ENCODE peak calls at places on chromosomes 12 and 14, in nine cellular contexts. One of them, this sample, is unnamed.

GRCh38 chr14:103546651-103547454 is 15.6 kb downstream of the BAG5 start:
- DNase-seq in psoas muscle: peak; percentile 79
- DNase-seq in lower leg skin: no peak
- DNase-seq in fibroblast of lung: no peak
- DNase-seq in PC-3: peak; percentile 76
- DNase-seq in sigmoid colon: peak; percentile 88
- DNase-seq in transverse colon: peak; percentile 79
- DNase-seq in choroid plexus epithelial cell: peak; percentile 58
- DNase-seq in AG04450: no peak
- DNase-seq in this sample: no peak

GRCh38 chr12:89461649-89462612 is 62.7 kb downstream of the GALNT4 start:
- DNase-seq in lower leg skin: no peak
- DNase-seq in fibroblast of lung: peak; percentile 68
- DNase-seq in PC-3: peak; percentile 82
- DNase-seq in transverse colon: no peak
- DNase-seq in choroid plexus epithelial cell: peak; percentile 91
- DNase-seq in sigmoid colon: no peak
- DNase-seq in psoas muscle: no peak
- DNase-seq in AG04450: peak; percentile 58
- DNase-seq in this sample: peak; percentile 43

GRCh38 chr14:26867171-26867757 is 269.4 kb upstream of the NOVA1 start:
- DNase-seq in choroid plexus epithelial cell: no peak
- DNase-seq in transverse colon: no peak
- DNase-seq in fibroblast of lung: peak; percentile 60
- DNase-seq in AG04450: no peak
- DNase-seq in psoas muscle: no peak
- DNase-seq in lower leg skin: no peak
- DNase-seq in PC-3: peak; percentile 72
- DNase-seq in sigmoid colon: no peak
- DNase-seq in this sample: no peak

GRCh38 chr14:39393289-39393688 is 38.9 kb downstream of the FBXO33 start:
- DNase-seq in fibroblast of lung: no peak
- DNase-seq in transverse colon: no peak
- DNase-seq in sigmoid colon: no peak
- DNase-seq in lower leg skin: no peak
- DNase-seq in AG04450: no peak
- DNase-seq in choroid plexus epithelial cell: no peak
- DNase-seq in PC-3: peak; percentile 68
- DNase-seq in psoas muscle: no peak
- DNase-seq in this sample: no peak

GRCh38 chr12:47361389-47362031 is 281.8 kb upstream of the AMIGO2 start:
- DNase-seq in transverse colon: peak; percentile 40
- DNase-seq in AG04450: no peak
- DNase-seq in sigmoid colon: no peak
- DNase-seq in PC-3: no peak
- DNase-seq in lower leg skin: no peak
- DNase-seq in psoas muscle: no peak
- DNase-seq in choroid plexus epithelial cell: no peak
- DNase-seq in fibroblast of lung: no peak
- DNase-seq in this sample: no peak

GRCh38 chr12:104340177-104340576 is 36.6 kb downstream of the EID3 start:
- DNase-seq in AG04450: no peak
- DNase-seq in psoas muscle: no peak
- DNase-seq in lower leg skin: no peak
- DNase-seq in sigmoid colon: no peak
- DNase-seq in PC-3: no peak
- DNase-seq in fibroblast of lung: peak; percentile 67
- DNase-seq in choroid plexus epithelial cell: no peak
- DNase-seq in transverse colon: no peak
- DNase-seq in this sample: no peak

GRCh38 chr12:14239350-14239934 is 126.0 kb upstream of the ATF7IP start:
- DNase-seq in psoas muscle: peak; percentile 16
- DNase-seq in lower leg skin: no peak
- DNase-seq in transverse colon: no peak
- DNase-seq in AG04450: no peak
- DNase-seq in fibroblast of lung: peak; percentile 60
- DNase-seq in PC-3: peak; percentile 63
- DNase-seq in sigmoid colon: no peak
- DNase-seq in choroid plexus epithelial cell: peak; percentile 37
- DNase-seq in this sample: no peak

GRCh38 chr14:68232643-68233055 is 413.1 kb downstream of the RAD51B start:
- DNase-seq in AG04450: peak; percentile 98
- DNase-seq in lower leg skin: no peak
- DNase-seq in transverse colon: peak; percentile 39
- DNase-seq in fibroblast of lung: peak; percentile 100
- DNase-seq in PC-3: peak; percentile 99
- DNase-seq in choroid plexus epithelial cell: peak; percentile 100
- DNase-seq in sigmoid colon: peak; percentile 85
- DNase-seq in psoas muscle: no peak
- DNase-seq in this sample: peak; percentile 100

DNA sequence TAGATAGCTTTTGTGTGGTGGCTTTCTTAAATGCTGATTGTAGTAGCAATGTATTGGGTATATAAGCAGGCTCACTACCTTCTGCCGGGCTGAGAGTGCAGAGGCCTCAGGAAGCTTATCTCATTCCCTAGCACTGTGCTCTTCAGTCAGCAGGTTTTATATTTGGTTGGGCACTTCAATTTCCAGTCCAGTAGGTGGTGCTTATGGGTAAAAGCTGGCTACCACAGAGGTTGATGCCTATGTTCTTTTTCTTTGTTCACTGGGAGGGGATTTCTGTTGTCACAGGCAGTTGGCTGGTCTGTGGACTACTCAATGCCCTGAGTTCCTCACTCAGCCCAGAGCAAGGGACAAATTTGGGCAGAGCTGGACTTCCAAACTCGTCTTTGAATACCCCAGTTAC is 43.0 kb upstream of the GLIPR1 start:
- DNase-seq in sigmoid colon: no peak
- DNase-seq in transverse colon: no peak
- DNase-seq in AG04450: no peak
- DNase-seq in choroid plexus epithelial cell: peak; percentile 81
- DNase-seq in PC-3: peak; percentile 27
- DNase-seq in psoas muscle: no peak
- DNase-seq in fibroblast of lung: peak; percentile 44
- DNase-seq in lower leg skin: no peak
- DNase-seq in this sample: no peak
- TF ChIP-seq CTCF in sigmoid colon: no peak
- TF ChIP-seq CTCF in transverse colon: peak; percentile 8
- TF ChIP-seq CTCF in AG04450: peak; percentile 36
- TF ChIP-seq CTCF in choroid plexus epithelial cell: peak; percentile 72
- TF ChIP-seq CTCF in PC-3: peak; percentile 39
- TF ChIP-seq CTCF in psoas muscle: no peak
- TF ChIP-seq CTCF in fibroblast of lung: peak; percentile 44
- TF ChIP-seq CTCF in lower leg skin: no peak
- TF ChIP-seq CTCF in this sample: peak; percentile 24

GRCh38 chr12:109358154-109358869 is 10.6 kb downstream of the MYO1H start:
- DNase-seq in AG04450: no peak
- DNase-seq in psoas muscle: no peak
- DNase-seq in fibroblast of lung: no peak
- DNase-seq in transverse colon: no peak
- DNase-seq in sigmoid colon: no peak
- DNase-seq in PC-3: no peak
- DNase-seq in lower leg skin: no peak
- DNase-seq in choroid plexus epithelial cell: peak; percentile 2
- DNase-seq in this sample: no peak
- H3K4me3 ChIP-seq in AG04450: no peak overlapping the region
- H3K4me3 ChIP-seq in psoas muscle: no peak overlapping the region
- H3K4me3 ChIP-seq in fibroblast of lung: no peak overlapping the region
- H3K4me3 ChIP-seq in transverse colon: no peak overlapping the region
- H3K4me3 ChIP-seq in sigmoid colon: no peak overlapping the region
- H3K4me3 ChIP-seq in PC-3: no peak overlapping the region
- H3K4me3 ChIP-seq in lower leg skin: no peak overlapping the region
- H3K4me3 ChIP-seq in choroid plexus epithelial cell: no peak overlapping the region
- H3K4me3 ChIP-seq in this sample: no peak overlapping the region

GRCh38 chr14:64825006-64825405 is 54.7 kb downstream of the SPTB start:
- DNase-seq in transverse colon: no peak
- DNase-seq in AG04450: no peak
- DNase-seq in choroid plexus epithelial cell: no peak
- DNase-seq in fibroblast of lung: no peak
- DNase-seq in lower leg skin: peak; percentile 60
- DNase-seq in PC-3: no peak
- DNase-seq in sigmoid colon: no peak
- DNase-seq in psoas muscle: no peak
- DNase-seq in this sample: no peak

GRCh38 chr14:64821651-64822050 is 58.1 kb downstream of the SPTB start:
- DNase-seq in psoas muscle: no peak
- DNase-seq in AG04450: no peak
- DNase-seq in PC-3: no peak
- DNase-seq in fibroblast of lung: no peak
- DNase-seq in lower leg skin: peak; percentile 17
- DNase-seq in choroid plexus epithelial cell: no peak
- DNase-seq in sigmoid colon: no peak
- DNase-seq in transverse colon: no peak
- DNase-seq in this sample: no peak

GRCh38 chr14:64825498-64825897 is 54.2 kb downstream of the SPTB start:
- DNase-seq in fibroblast of lung: no peak
- DNase-seq in transverse colon: no peak
- DNase-seq in PC-3: no peak
- DNase-seq in choroid plexus epithelial cell: no peak
- DNase-seq in AG04450: no peak
- DNase-seq in sigmoid colon: no peak
- DNase-seq in psoas muscle: peak; percentile 69
- DNase-seq in lower leg skin: peak; percentile 76
- DNase-seq in this sample: no peak

GRCh38 chr14:64826333-64826732 is 53.4 kb downstream of the SPTB start:
- DNase-seq in lower leg skin: no peak
- DNase-seq in choroid plexus epithelial cell: no peak
- DNase-seq in psoas muscle: no peak
- DNase-seq in PC-3: peak; percentile 15
- DNase-seq in sigmoid colon: no peak
- DNase-seq in transverse colon: no peak
- DNase-seq in AG04450: no peak
- DNase-seq in fibroblast of lung: peak; percentile 25
- DNase-seq in this sample: no peak

DNA sequence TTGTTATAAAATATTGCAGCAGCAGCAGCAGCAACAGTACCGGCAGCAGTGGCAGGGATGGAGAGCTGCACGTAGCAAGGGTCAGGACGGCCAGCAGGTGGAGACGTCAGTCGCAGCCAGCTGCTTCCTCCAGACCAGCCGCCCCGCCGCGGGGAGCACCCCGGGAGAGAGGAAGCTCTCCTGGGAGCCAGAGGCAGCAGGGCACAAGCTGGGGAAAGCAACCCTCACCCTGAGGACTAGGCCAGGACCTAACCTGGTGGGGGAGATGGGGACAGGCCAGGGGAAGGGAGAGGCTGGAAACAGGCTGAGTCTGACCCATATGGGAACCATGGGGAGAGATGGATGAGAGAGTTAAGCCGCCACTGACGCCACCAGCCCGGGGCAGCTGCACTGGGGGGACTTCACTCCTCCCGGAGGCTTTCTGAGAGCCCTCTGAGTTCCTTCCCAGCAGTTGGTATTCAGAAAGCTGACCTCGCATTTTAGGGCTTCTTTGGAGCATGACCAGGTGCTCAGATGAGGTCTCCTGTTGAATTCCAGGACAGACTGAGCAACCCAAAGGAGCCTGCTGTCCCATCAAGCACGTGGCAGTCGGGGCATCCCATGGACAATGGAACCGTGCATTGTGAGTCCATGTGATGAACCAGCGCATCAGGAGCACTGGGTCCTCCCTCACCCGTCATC is 56.3 kb downstream of the SPTB start:
- DNase-seq in transverse colon: peak; percentile 78
- DNase-seq in psoas muscle: peak; percentile 83
- DNase-seq in AG04450: no peak
- DNase-seq in lower leg skin: peak; percentile 92
- DNase-seq in choroid plexus epithelial cell: peak; percentile 82
- DNase-seq in sigmoid colon: peak; percentile 86
- DNase-seq in PC-3: peak; percentile 83
- DNase-seq in fibroblast of lung: peak; percentile 61
- DNase-seq in this sample: no peak
- TF ChIP-seq CTCF in transverse colon: peak; percentile 75
- TF ChIP-seq CTCF in psoas muscle: peak; percentile 70
- TF ChIP-seq CTCF in AG04450: peak; percentile 84
- TF ChIP-seq CTCF in lower leg skin: no peak
- TF ChIP-seq CTCF in choroid plexus epithelial cell: peak; percentile 78
- TF ChIP-seq CTCF in sigmoid colon: peak; percentile 79
- TF ChIP-seq CTCF in PC-3: peak; percentile 90
- TF ChIP-seq CTCF in fibroblast of lung: peak; percentile 64
- TF ChIP-seq CTCF in this sample: peak; percentile 82

GRCh38 chr14:74570696-74571095 is 41.3 kb downstream of the LTBP2 start:
- DNase-seq in fibroblast of lung: no peak
- DNase-seq in lower leg skin: no peak
- DNase-seq in choroid plexus epithelial cell: no peak
- DNase-seq in psoas muscle: no peak
- DNase-seq in PC-3: no peak
- DNase-seq in AG04450: no peak
- DNase-seq in sigmoid colon: no peak
- DNase-seq in transverse colon: no peak
- DNase-seq in this sample: no peak
- H3K4me3 ChIP-seq in fibroblast of lung: no peak overlapping the region
- H3K4me3 ChIP-seq in lower leg skin: no peak overlapping the region
- H3K4me3 ChIP-seq in choroid plexus epithelial cell: no peak overlapping the region
- H3K4me3 ChIP-seq in psoas muscle: no peak overlapping the region
- H3K4me3 ChIP-seq in PC-3: no peak overlapping the region
- H3K4me3 ChIP-seq in AG04450: no peak overlapping the region
- H3K4me3 ChIP-seq in sigmoid colon: no peak overlapping the region
- H3K4me3 ChIP-seq in transverse colon: no peak overlapping the region
- H3K4me3 ChIP-seq in this sample: no peak overlapping the region

This sample was measured in retinal pigment epithelial cell.